ENCODE peak calls at places on chromosome 11, in nine cellular contexts. A is OCI-LY7, G is brain microvascular endothelial cell, W is tibial nerve, F is prostate gland, E is adrenal gland, H is fibroblast of villous mesenchyme, P is stomach, J is epithelial cell of esophagus. T is an unnamed sample.

GRCh38 chr11:65744699-65745042 is 24.1 kb upstream of the RNASEH2C start:
- DNase-seq in E (no peak), W (no peak), F (no peak), H (no peak), J (no peak), P (no peak), G (no peak), A (no peak), T (no peak)

GRCh38 chr11:70882716-70883085 is 369.7 kb downstream of the SHANK2 start:
- DNase-seq in F (no peak), W (no peak), J (no peak), E (no peak), P (no peak), A (no peak), H (no peak), G (no peak), T (no peak)

GRCh38 chr11:42237701-42238235 is 778.3 kb upstream of the LRRC4C start:
- DNase-seq in E (no peak), G (peak), F (no peak), W (no peak), P (no peak), J (peak), A (no peak), H (no peak), T (peak)

GRCh38 chr11:70397983-70398833 is at the start of gene CTTN:
- DNase-seq in H (peak), A (peak), F (peak), E (peak), J (peak), G (peak), P (peak), W (peak), T (peak)

GRCh38 chr11:107017433-107018227 is 646 bp downstream of the GUCY1A2 start:
- DNase-seq in J (peak), A (no peak), H (peak), F (peak), W (peak), P (no peak), E (peak), G (no peak), T (peak)

GRCh38 chr11:132036751-132037466 is 666.5 kb downstream of the NTM start:
- DNase-seq in W (no peak), H (no peak), G (no peak), J (no peak), A (no peak), E (no peak), P (no peak), F (no peak), T (peak)

GRCh38 chr11:46674463-46675287 is 25.7 kb downstream of the ARHGAP1 start:
- DNase-seq in F (no peak), G (no peak), E (no peak), P (no peak), W (no peak), H (peak), A (peak), J (no peak), T (no peak)

GRCh38 chr11:114251797-114252327 is 44.3 kb upstream of the NNMT start:
- DNase-seq in J (no peak), G (no peak), A (peak), P (no peak), W (no peak), E (no peak), H (no peak), F (no peak), T (no peak)

GRCh38 chr11:69654001-69654659 is 13.2 kb downstream of the CCND1 start:
- DNase-seq in W (no peak), G (no peak), P (no peak), J (no peak), E (no peak), F (peak), A (no peak), H (no peak), T (no peak)

GRCh38 chr11:13215157-13215556 is 62.4 kb upstream of the BMAL1 start:
- DNase-seq in F (no peak), E (no peak), P (no peak), J (peak), A (no peak), W (no peak), H (peak), G (peak), T (peak)

DNA sequence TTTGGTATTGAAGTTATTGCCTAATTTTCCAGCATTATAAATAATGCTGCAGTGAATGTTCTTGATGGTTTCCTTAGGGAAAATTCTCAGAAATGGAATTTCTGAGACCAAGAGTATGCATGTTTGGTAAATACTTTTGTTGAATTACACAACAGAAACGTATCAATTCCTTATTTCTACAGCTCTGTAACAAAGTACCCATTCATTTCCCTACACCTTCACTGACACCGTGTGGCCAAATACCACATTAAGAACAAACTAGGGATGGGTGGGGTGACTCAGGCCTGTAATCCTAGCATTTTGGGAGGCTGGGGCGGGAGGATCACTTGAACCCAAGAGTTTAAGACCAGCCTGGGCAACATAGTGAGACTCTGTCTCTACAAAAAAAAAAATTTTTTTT is 21.8 kb downstream of the MCAM start:
- DNase-seq in J (peak), G (no peak), F (no peak), A (peak), W (no peak), P (no peak), H (peak), E (no peak), T (peak)
- TF ChIP-seq CTCF in J (peak), G (peak), F (no peak), A (peak), W (no peak), P (no peak), H (peak), E (no peak), T (peak)

DNA sequence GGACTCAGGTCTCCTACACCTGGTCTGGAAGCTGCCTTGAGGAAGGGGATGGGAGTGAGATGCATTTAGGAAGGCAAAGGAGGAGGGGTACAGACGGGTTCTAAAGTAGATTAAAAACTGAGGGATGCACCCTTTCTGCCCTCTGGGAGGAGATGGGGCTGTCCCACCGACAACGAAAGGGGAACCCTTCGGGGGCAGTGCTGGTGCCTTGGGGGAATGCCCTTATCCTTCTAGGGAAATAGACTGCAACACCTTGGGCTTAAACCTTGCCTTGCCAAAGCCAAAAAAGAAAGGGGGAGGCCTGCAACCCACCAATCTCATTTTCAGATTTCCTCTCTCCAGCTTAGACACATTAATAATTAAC is 89.8 kb downstream of the PLEKHA7 start:
- DNase-seq in W (no peak), G (no peak), P (no peak), E (no peak), H (no peak), F (no peak), J (no peak), A (no peak), T (no peak)
- H3K4me3 ChIP-seq in W (peak), G (no peak), P (peak), E (no peak), H (no peak), F (peak), J (peak), A (no peak), T (no peak)

GRCh38 chr11:18731949-18732821 is 6.2 kb upstream of the IGSF22 start:
- DNase-seq in A (peak), G (peak), H (peak), W (peak), J (peak), E (peak), F (peak), P (peak), T (peak)
- TF ChIP-seq CTCF in A (peak), G (peak), H (peak), W (peak), J (peak), E (peak), F (peak), P (peak), T (peak)

GRCh38 chr11:64314805-64315561 is 2.4 kb downstream of the TRMT112 start:
- DNase-seq in E (no peak), H (no peak), W (no peak), P (no peak), J (no peak), G (no peak), A (no peak), F (no peak), T (no peak)

GRCh38 chr11:64314146-64314804 is 3.1 kb downstream of the TRMT112 start:
- DNase-seq in J (no peak), G (no peak), E (no peak), W (no peak), A (no peak), F (no peak), P (no peak), H (no peak), T (no peak)

GRCh38 chr11:64317325-64317960 is at the start of gene TRMT112:
- DNase-seq in E (peak), A (peak), G (peak), F (peak), W (peak), P (peak), H (peak), J (peak), T (peak)

GRCh38 chr11:64312947-64313346 is 4.4 kb downstream of the TRMT112 start:
- DNase-seq in E (no peak), F (no peak), W (no peak), G (no peak), A (no peak), H (no peak), P (no peak), J (no peak), T (no peak)

GRCh38 chr11:64313491-64314145 is 3.7 kb downstream of the TRMT112 start:
- DNase-seq in E (peak), F (no peak), H (no peak), J (no peak), A (no peak), W (no peak), P (no peak), G (no peak), T (peak)
- H3K4me3 ChIP-seq in E (no peak), F (no peak), H (no peak), J (no peak), A (no peak), W (no peak), P (no peak), G (no peak), T (peak)